ENCODE peak calls at places on chromosome 13, in five cellular contexts. One of them, this sample, is unnamed.

GRCh38 chr13:103694471-103694870 is 628.3 kb upstream of the SLC10A2 start:
- DNase-seq in GM23248: no peak
- DNase-seq in stomach: no peak
- DNase-seq in right lobe of liver: no peak
- DNase-seq in heart left ventricle: no peak
- DNase-seq in this sample: no peak

GRCh38 chr13:31627097-31627496 is 112.2 kb upstream of the RXFP2 start:
- DNase-seq in GM23248: peak
- DNase-seq in stomach: no peak
- DNase-seq in right lobe of liver: no peak
- DNase-seq in heart left ventricle: no peak
- DNase-seq in this sample: no peak

GRCh38 chr13:35179494-35179893 is 237.4 kb downstream of the NBEA start:
- DNase-seq in GM23248: peak
- DNase-seq in stomach: no peak
- DNase-seq in right lobe of liver: no peak
- DNase-seq in heart left ventricle: no peak
- DNase-seq in this sample: no peak

GRCh38 chr13:31880849-31881494 is 141.6 kb downstream of the RXFP2 start:
- DNase-seq in GM23248: peak
- DNase-seq in stomach: no peak
- DNase-seq in right lobe of liver: no peak
- DNase-seq in heart left ventricle: no peak
- DNase-seq in this sample: no peak

GRCh38 chr13:21328201-21328600 is 130.9 kb downstream of the ZDHHC20 start:
- DNase-seq in GM23248: no peak
- DNase-seq in stomach: no peak
- DNase-seq in right lobe of liver: no peak
- DNase-seq in heart left ventricle: no peak
- DNase-seq in this sample: no peak

GRCh38 chr13:100131863-100132574 is 43.1 kb downstream of the PCCA start:
- DNase-seq in GM23248: peak
- DNase-seq in stomach: no peak
- DNase-seq in right lobe of liver: no peak
- DNase-seq in heart left ventricle: no peak
- DNase-seq in this sample: no peak

GRCh38 chr13:42110410-42111155 is 62.1 kb downstream of the DGKH start:
- DNase-seq in GM23248: peak
- DNase-seq in stomach: no peak
- DNase-seq in right lobe of liver: no peak
- DNase-seq in heart left ventricle: no peak
- DNase-seq in this sample: no peak

GRCh38 chr13:112446347-112446861 is 70.2 kb downstream of the SPACA7 start:
- DNase-seq in GM23248: no peak
- DNase-seq in stomach: peak
- DNase-seq in right lobe of liver: peak
- DNase-seq in heart left ventricle: no peak
- DNase-seq in this sample: peak

GRCh38 chr13:97076898-97077297 is 82.6 kb upstream of the OXGR1 start:
- DNase-seq in GM23248: no peak
- DNase-seq in stomach: no peak
- DNase-seq in right lobe of liver: no peak
- DNase-seq in heart left ventricle: no peak
- DNase-seq in this sample: no peak

GRCh38 chr13:52348081-52348480 is 57.9 kb downstream of the THSD1 start:
- DNase-seq in GM23248: peak
- DNase-seq in stomach: no peak
- DNase-seq in right lobe of liver: no peak
- DNase-seq in heart left ventricle: no peak
- DNase-seq in this sample: no peak

DNA sequence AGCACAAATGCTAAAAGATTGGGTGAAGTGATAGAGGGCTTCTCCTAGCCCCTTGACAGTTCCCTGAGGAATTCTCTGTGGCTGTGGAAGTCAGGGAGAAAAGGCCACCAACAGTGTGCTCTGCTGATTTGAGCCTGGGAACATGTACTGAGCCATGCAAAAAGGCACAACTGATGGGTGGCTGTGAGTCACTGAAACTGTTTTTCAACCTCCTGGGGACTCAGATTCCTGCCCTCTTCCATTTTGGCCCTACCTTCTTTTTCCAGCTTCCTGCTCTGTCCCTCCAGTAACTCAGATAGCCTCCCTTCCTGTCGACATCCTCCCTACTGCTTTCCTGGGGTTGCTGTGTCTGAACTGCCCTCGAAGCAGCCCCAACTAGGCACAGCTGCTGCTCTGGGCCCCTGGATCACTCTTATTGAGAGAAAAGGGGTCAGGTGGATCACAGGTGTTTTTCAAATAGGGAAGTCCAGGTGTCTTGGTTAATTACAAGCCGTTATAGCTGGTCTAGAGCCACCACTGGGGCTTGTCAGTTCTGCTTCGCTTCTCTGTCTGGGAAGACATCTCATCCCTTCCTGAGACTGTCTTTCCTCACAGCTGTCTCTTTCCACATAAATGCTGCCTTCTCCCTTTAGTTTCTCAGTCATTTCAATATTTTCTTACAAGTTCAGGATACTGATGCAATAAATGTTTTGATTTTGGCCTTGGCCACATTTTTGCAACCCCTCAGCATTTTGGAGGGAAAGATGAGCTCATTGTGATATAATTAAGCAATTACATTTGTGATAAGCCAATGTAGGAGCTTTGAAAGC is 13.8 kb downstream of the FAM124A start:
- DNase-seq in GM23248: peak
- DNase-seq in stomach: no peak
- DNase-seq in right lobe of liver: no peak
- DNase-seq in heart left ventricle: no peak
- DNase-seq in this sample: no peak
- H3K27ac ChIP-seq in GM23248: no peak
- H3K27ac ChIP-seq in stomach: peak
- H3K27ac ChIP-seq in right lobe of liver: no peak
- H3K27ac ChIP-seq in heart left ventricle: no peak
- H3K27ac ChIP-seq in this sample: no peak

GRCh38 chr13:77518266-77518665 is 17.2 kb upstream of the SCEL start:
- DNase-seq in GM23248: no peak
- DNase-seq in stomach: no peak
- DNase-seq in right lobe of liver: no peak
- DNase-seq in heart left ventricle: no peak
- DNase-seq in this sample: no peak
- H3K27ac ChIP-seq in GM23248: no peak
- H3K27ac ChIP-seq in stomach: no peak
- H3K27ac ChIP-seq in right lobe of liver: no peak
- H3K27ac ChIP-seq in heart left ventricle: no peak
- H3K27ac ChIP-seq in this sample: no peak

GRCh38 chr13:113969311-113969972 is 4.4 kb downstream of the C13orf46 start:
- DNase-seq in GM23248: no peak
- DNase-seq in stomach: no peak
- DNase-seq in right lobe of liver: peak
- DNase-seq in heart left ventricle: no peak
- DNase-seq in this sample: peak
- H3K27ac ChIP-seq in GM23248: no peak
- H3K27ac ChIP-seq in stomach: peak
- H3K27ac ChIP-seq in right lobe of liver: peak
- H3K27ac ChIP-seq in heart left ventricle: no peak
- H3K27ac ChIP-seq in this sample: no peak

DNA sequence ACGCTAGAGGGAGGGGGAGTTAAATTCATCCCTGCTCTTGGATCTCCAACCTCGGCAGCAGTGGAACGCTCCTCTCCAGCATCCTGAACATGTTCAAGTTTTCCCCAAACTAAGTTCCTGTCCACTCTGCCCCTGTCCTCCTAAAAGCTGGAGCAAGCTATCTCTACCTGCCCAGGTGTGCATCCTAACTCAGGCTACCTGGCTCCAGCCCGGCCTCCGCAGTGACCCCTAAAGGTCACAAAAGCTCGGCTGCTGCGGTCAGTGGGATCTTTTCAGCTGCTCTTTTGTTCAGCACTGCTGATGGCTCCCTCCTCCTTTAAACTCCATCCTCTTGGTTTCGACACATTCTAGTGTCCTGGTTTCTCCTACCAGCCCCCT is 1.4 kb downstream of the DCUN1D2 start:
- DNase-seq in GM23248: no peak
- DNase-seq in stomach: no peak
- DNase-seq in right lobe of liver: no peak
- DNase-seq in heart left ventricle: no peak
- DNase-seq in this sample: no peak
- H3K27ac ChIP-seq in GM23248: peak
- H3K27ac ChIP-seq in stomach: no peak
- H3K27ac ChIP-seq in right lobe of liver: no peak
- H3K27ac ChIP-seq in heart left ventricle: no peak
- H3K27ac ChIP-seq in this sample: no peak

GRCh38 chr13:44433863-44434262 is 60.2 kb downstream of the SERP2 start:
- DNase-seq in GM23248: no peak
- DNase-seq in stomach: no peak
- DNase-seq in right lobe of liver: no peak
- DNase-seq in heart left ventricle: no peak
- DNase-seq in this sample: no peak

GRCh38 chr13:44436589-44437337 is 63.1 kb downstream of the SERP2 start:
- DNase-seq in GM23248: peak
- DNase-seq in stomach: peak
- DNase-seq in right lobe of liver: peak
- DNase-seq in heart left ventricle: peak
- DNase-seq in this sample: peak

GRCh38 chr13:44437356-44438233 is 64.0 kb downstream of the SERP2 start:
- DNase-seq in GM23248: peak
- DNase-seq in stomach: no peak
- DNase-seq in right lobe of liver: no peak
- DNase-seq in heart left ventricle: no peak
- DNase-seq in this sample: no peak

GRCh38 chr13:44434441-44435141 is 61.0 kb downstream of the SERP2 start:
- DNase-seq in GM23248: no peak
- DNase-seq in stomach: no peak
- DNase-seq in right lobe of liver: no peak
- DNase-seq in heart left ventricle: no peak
- DNase-seq in this sample: peak

DNA sequence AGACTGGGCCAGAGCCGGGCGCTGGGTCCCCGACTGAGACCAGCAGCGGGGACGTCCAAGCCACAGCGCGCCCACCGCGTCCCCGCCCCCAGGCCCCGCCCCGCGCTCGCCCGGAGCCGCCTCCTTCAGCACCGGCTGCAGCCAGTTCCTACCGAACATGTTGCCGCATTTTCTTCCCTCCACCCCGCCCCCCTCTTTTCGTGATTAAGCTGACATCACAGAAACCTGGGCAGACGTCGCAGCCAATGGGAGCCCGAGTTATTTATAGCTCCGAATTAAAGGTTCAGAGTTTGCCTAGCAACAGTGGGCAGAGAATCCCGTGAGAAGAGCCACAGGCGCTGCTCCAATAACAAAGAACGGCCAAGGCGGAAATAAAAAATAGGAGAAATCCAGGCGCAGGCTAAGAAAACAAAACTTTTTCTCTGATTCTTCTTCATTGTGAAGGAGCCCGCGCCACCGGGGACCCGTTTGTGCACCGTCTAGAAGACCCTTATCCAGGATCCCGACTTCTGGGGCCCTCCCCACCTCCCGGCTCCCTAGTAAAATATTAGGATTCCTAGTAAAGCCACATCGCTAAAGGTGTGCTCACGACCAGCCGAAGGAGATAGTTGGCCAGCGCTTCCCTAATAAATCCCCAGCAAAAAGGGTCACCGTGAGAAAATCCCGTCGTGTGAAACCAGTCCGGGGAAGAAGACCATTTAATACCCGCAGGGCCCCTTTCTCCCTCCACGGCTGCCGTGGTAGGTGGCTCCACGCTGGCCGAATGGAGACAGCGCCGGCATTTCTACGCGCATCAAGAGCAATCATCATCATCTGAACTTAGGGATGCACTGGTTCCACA is 61.7 kb downstream of the SERP2 start:
- DNase-seq in GM23248: peak
- DNase-seq in stomach: peak
- DNase-seq in right lobe of liver: peak
- DNase-seq in heart left ventricle: peak
- DNase-seq in this sample: peak
- H3K27ac ChIP-seq in GM23248: peak
- H3K27ac ChIP-seq in stomach: peak
- H3K27ac ChIP-seq in right lobe of liver: peak
- H3K27ac ChIP-seq in heart left ventricle: peak
- H3K27ac ChIP-seq in this sample: peak

DNA sequence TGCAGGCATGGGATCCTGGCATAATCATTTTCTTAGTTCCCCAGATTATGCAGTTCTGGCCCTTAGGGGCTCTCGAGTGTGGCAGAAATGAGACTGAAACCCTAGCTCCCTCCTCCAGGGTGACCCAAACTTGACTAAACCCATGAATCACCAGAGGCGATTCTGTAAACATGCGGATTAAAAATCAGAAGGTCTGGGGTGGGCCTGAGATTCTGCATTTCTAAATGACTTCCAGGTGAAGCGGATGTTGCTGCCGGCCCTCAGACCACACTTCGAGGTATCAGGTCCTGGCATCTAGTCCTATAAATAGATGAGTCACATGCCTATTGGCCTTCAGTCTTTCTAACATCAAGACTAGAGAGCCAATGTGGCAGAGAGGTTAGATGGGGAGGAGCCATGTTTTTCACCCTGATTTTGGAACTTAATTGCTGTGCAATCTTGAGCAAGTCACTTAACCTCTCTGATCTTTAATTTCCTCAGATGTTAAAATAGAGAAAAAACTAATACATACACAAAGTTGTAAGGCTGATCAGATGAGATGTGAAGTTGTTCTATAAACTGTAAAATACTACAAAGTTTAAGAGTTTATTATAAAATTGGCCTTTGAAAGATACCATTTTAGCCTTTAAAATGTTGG is 431.2 kb downstream of the FOXO1 start:
- DNase-seq in GM23248: peak
- DNase-seq in stomach: no peak
- DNase-seq in right lobe of liver: no peak
- DNase-seq in heart left ventricle: no peak
- DNase-seq in this sample: no peak
- H3K27ac ChIP-seq in GM23248: no peak
- H3K27ac ChIP-seq in stomach: peak
- H3K27ac ChIP-seq in right lobe of liver: no peak
- H3K27ac ChIP-seq in heart left ventricle: peak
- H3K27ac ChIP-seq in this sample: no peak